ENCODE peak calls at places on chromosomes 16 and 17, in eight cellular contexts. X is upper lobe of right lung; I is right lobe of liver; E is cardiac muscle cell; Y is A549; R is AG04450; H is CD4-positive, alpha-beta T cell; C is fibroblast of mammary gland. D is an unnamed sample.

GRCh38 chr16:17469011-17469741 is 1.6 kb downstream of the XYLT1 start:
- DNase-seq in X (no peak), I (no peak), E (no peak), Y (no peak), R (peak), H (no peak), C (peak), D (peak)

GRCh38 chr17:28174352-28175046 is 132.0 kb downstream of the NLK start:
- DNase-seq in X (no peak), I (no peak), E (peak), Y (no peak), R (no peak), H (no peak), C (no peak), D (no peak)

GRCh38 chr16:67388591-67388990 is 4.7 kb downstream of the TPPP3 start:
- DNase-seq in X (peak), I (no peak), E (no peak), Y (no peak), R (no peak), H (no peak), C (no peak), D (no peak)

GRCh38 chr17:59890720-59891119 is 2.0 kb downstream of the TUBD1 start:
- DNase-seq in X (no peak), I (no peak), E (no peak), Y (peak), R (no peak), H (no peak), C (peak), D (no peak)

GRCh38 chr16:67111951-67112444 is 2.3 kb downstream of the PHAF1 start:
- DNase-seq in X (no peak), I (no peak), E (no peak), Y (no peak), R (no peak), H (no peak), C (no peak), D (no peak)

GRCh38 chr17:27299384-27300049 is 5.6 kb downstream of the WSB1 start:
- DNase-seq in X (no peak), I (no peak), E (no peak), Y (no peak), R (no peak), H (no peak), C (no peak), D (no peak)

GRCh38 chr17:19239544-19239943 is 2.4 kb downstream of the EPN2 start:
- DNase-seq in X (peak), I (no peak), E (no peak), Y (no peak), R (no peak), H (no peak), C (no peak), D (no peak)

GRCh38 chr16:28596840-28597691 is at the start of gene SULT1A2:
- DNase-seq in X (peak), I (peak), E (peak), Y (no peak), R (no peak), H (no peak), C (no peak), D (no peak)

GRCh38 chr17:55384833-55385232 is 36.8 kb downstream of the MMD start:
- DNase-seq in X (no peak), I (no peak), E (no peak), Y (no peak), R (no peak), H (no peak), C (no peak), D (no peak)

GRCh38 chr16:84150926-84151325 is 5.8 kb downstream of the DNAAF1 start:
- DNase-seq in X (peak), I (no peak), E (no peak), Y (no peak), R (no peak), H (no peak), C (no peak), D (no peak)

GRCh38 chr17:14143678-14144077 is 74.4 kb downstream of the COX10 start:
- DNase-seq in X (no peak), I (no peak), E (peak), Y (no peak), R (no peak), H (no peak), C (peak), D (no peak)

GRCh38 chr16:89700649-89701424 is 668 bp downstream of the SPATA2L start:
- DNase-seq in X (peak), I (peak), E (peak), Y (peak), R (no peak), H (peak), C (no peak), D (no peak)

GRCh38 chr17:69511244-69511643 is 96.7 kb downstream of the MAP2K6 start:
- DNase-seq in X (no peak), I (no peak), E (no peak), Y (no peak), R (no peak), H (no peak), C (no peak), D (no peak)

GRCh38 chr17:7354262-7354781 is 634 bp upstream of the TMEM95 start:
- DNase-seq in X (no peak), I (no peak), E (peak), Y (peak), R (no peak), H (no peak), C (peak), D (no peak)

GRCh38 chr17:63601439-63602371 is 1.0 kb downstream of the TACO1 start:
- DNase-seq in X (no peak), I (peak), E (peak), Y (peak), R (no peak), H (no peak), C (peak), D (no peak)

GRCh38 chr16:29809850-29810698 is 1.9 kb upstream of the PRRT2 start:
- DNase-seq in X (peak), I (peak), E (no peak), Y (no peak), R (no peak), H (peak), C (peak), D (no peak)

GRCh38 chr17:56876766-56877179 is 37.1 kb downstream of the TRIM25 start:
- DNase-seq in X (no peak), I (no peak), E (no peak), Y (peak), R (no peak), H (no peak), C (no peak), D (no peak)

GRCh38 chr17:45312477-45313418 is 4.1 kb downstream of the MAP3K14 start:
- DNase-seq in X (no peak), I (no peak), E (no peak), Y (no peak), R (no peak), H (no peak), C (no peak), D (no peak)

GRCh38 chr16:23318639-23319038 is 16.5 kb downstream of the SCNN1B start:
- DNase-seq in X (peak), I (no peak), E (no peak), Y (no peak), R (no peak), H (no peak), C (no peak), D (no peak)

GRCh38 chr17:77728022-77728671 is 230.4 kb upstream of the TNRC6C start:
- DNase-seq in X (no peak), I (no peak), E (no peak), Y (peak), R (no peak), H (no peak), C (peak), D (peak)

GRCh38 chr16:70257391-70257790 is 5.7 kb upstream of the EXOSC6 start:
- DNase-seq in X (no peak), I (no peak), E (no peak), Y (no peak), R (no peak), H (no peak), C (no peak), D (no peak)

GRCh38 chr16:22419908-22420307 is 45.5 kb upstream of the CDR2 start:
- DNase-seq in X (no peak), I (no peak), E (no peak), Y (no peak), R (no peak), H (no peak), C (no peak), D (no peak)

GRCh38 chr16:23124315-23124714 is 24.9 kb downstream of the USP31 start:
- DNase-seq in X (no peak), I (no peak), E (no peak), Y (peak), R (no peak), H (no peak), C (peak), D (no peak)

GRCh38 chr17:57682667-57683066 is 62.4 kb downstream of the CCDC182 start:
- DNase-seq in X (no peak), I (no peak), E (no peak), Y (no peak), R (no peak), H (no peak), C (no peak), D (no peak)

GRCh38 chr17:63140255-63140654 is 174.2 kb downstream of the TANC2 start:
- DNase-seq in X (no peak), I (no peak), E (no peak), Y (no peak), R (no peak), H (no peak), C (peak), D (no peak)

GRCh38 chr17:34156741-34157589 is 98.1 kb upstream of the CCL2 start:
- DNase-seq in X (peak), I (no peak), E (peak), Y (no peak), R (no peak), H (no peak), C (no peak), D (no peak)

GRCh38 chr17:64974750-64975317 is 55.6 kb upstream of the LRRC37A3 start:
- DNase-seq in X (no peak), I (no peak), E (no peak), Y (no peak), R (no peak), H (no peak), C (no peak), D (no peak)

GRCh38 chr17:3740611-3741073 is 16.9 kb downstream of the HASPIN start:
- DNase-seq in X (no peak), I (no peak), E (no peak), Y (no peak), R (no peak), H (no peak), C (no peak), D (no peak)

GRCh38 chr16:49484454-49484853 is 110.8 kb downstream of the C16orf78 start:
- DNase-seq in X (peak), I (peak), E (peak), Y (no peak), R (no peak), H (no peak), C (peak), D (no peak)

GRCh38 chr17:17206149-17206912 is at the start of gene PLD6:
- DNase-seq in X (peak), I (peak), E (no peak), Y (peak), R (no peak), H (peak), C (peak), D (peak)

GRCh38 chr17:76952402-76952801 is 84.2 kb downstream of the MGAT5B start:
- DNase-seq in X (no peak), I (no peak), E (no peak), Y (no peak), R (no peak), H (no peak), C (no peak), D (no peak)

DNA sequence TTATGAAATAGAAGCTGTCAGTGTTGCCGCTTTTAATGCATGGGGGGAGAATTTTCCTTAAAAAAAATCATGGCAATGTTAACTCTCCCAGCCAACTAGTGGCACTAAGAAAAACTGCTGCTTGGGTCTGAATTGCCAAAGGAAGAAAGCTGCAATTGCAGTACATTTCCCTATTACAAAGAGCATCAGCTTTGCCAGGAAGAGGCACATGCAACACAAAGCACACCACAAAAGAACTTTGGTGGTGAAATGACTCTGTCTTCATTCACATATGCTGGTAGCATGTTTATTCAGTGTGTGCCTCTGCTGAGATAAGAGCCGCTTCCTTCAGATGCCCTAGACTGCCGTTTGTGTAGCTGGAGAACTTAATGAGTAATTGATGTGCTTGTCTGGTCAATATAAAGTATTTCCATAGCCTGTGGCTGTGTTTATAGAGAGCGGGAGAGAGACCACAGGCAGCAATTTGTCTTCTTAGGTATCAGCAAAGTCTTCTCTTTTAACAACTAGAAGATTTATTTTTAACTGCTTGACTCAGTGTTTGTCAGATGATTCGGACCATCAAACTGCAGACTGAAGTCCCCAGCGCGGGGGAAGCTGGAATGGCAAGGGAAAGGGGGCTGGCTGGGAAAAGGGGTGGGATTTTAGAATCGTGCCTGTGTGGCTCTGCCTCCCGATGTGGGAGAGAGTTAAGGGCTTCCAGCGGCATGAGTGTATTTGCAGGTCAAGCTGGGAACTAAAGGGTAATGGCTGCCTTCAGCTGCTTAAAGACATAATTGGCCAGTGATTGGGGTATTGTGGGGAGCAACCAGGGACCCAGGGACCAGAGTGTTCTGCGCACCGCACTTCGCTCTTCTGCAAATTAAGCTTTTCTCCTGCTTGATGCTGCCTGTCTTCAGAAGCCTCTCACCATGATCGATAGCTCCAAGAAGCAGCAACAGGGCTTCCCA is 115.2 kb downstream of the MRTFB start:
- DNase-seq in X (no peak), I (no peak), E (peak), Y (peak), R (peak), H (no peak), C (peak), D (peak)
- TF ChIP-seq CTCF in X (peak), I (peak), E (peak), Y (peak), R (peak), H (peak), C (peak), D (peak)

GRCh38 chr16:79274197-79274596 is 326.3 kb downstream of the MAF start:
- DNase-seq in X (no peak), I (no peak), E (no peak), Y (no peak), R (no peak), H (no peak), C (no peak), D (no peak)

GRCh38 chr16:79271583-79271982 is 329.0 kb downstream of the MAF start:
- DNase-seq in X (no peak), I (no peak), E (no peak), Y (no peak), R (no peak), H (no peak), C (no peak), D (no peak)

GRCh38 chr16:79269211-79269863 is 331.2 kb downstream of the MAF start:
- DNase-seq in X (no peak), I (no peak), E (no peak), Y (no peak), R (no peak), H (no peak), C (no peak), D (no peak)

GRCh38 chr16:79270011-79270410 is 330.5 kb downstream of the MAF start:
- DNase-seq in X (no peak), I (no peak), E (no peak), Y (no peak), R (no peak), H (no peak), C (no peak), D (no peak)

DNA sequence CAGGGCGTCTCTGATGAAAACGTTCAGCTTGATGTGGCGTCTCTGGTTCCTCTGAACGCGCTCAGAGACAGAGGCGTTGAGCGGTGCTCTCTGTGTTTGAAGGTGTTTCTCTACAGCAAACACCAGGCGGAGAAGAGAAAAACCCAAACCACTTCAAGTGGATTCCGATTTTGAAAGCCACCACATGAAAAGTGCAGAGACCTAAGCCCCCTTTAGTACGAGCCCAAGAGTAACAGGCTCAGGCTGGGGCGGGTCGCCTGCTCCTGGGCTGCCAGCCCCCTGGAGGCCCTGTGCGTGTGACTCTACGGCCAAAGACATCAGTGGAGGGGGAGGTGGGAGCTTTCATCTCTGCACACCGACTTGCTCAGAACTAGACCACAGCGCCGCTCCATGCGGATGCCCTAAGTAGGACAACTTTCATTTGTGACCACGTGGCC is 328.4 kb downstream of the MAF start:
- DNase-seq in X (no peak), I (no peak), E (no peak), Y (no peak), R (no peak), H (peak), C (no peak), D (no peak)
- TF ChIP-seq CTCF in X (no peak), I (no peak), E (no peak), Y (no peak), R (no peak), H (peak), C (no peak), D (no peak)

DNA sequence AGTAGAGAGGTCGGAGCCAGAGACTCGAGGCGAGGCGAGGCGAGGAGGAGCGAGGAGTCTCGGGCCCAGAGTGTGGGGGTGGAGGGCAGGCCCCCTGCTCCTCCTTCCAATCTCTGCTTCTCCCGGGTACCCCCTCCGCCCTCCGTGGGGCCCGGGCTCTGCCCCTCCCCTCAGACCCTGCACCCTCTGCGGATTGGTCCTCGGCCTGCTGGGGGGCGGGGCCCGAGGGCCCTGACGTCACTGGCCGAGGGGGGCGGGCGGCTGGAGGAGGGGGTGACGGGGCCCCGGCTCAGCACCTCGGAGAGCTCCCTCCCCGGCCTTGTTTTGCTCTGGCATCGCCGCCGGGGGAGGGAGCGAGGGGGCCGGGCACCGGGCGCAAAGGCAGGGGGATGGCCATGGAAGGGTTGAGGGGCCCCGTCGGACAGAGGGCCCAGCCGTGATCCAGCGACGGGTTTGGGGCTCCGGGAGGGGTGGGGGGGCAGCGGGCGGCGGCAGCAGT is at the start of gene RUNDC3A:
- DNase-seq in X (peak), I (peak), E (peak), Y (peak), R (no peak), H (peak), C (peak), D (peak)
- TF ChIP-seq CTCF in X (no peak), I (no peak), E (no peak), Y (no peak), R (no peak), H (no peak), C (no peak), D (no peak)

GRCh38 chr16:82368041-82368440 is 198.0 kb upstream of the MPHOSPH6 start:
- DNase-seq in X (no peak), I (peak), E (peak), Y (peak), R (no peak), H (no peak), C (peak), D (no peak)
- TF ChIP-seq CTCF in X (peak), I (peak), E (peak), Y (no peak), R (peak), H (no peak), C (no peak), D (peak)

DNA sequence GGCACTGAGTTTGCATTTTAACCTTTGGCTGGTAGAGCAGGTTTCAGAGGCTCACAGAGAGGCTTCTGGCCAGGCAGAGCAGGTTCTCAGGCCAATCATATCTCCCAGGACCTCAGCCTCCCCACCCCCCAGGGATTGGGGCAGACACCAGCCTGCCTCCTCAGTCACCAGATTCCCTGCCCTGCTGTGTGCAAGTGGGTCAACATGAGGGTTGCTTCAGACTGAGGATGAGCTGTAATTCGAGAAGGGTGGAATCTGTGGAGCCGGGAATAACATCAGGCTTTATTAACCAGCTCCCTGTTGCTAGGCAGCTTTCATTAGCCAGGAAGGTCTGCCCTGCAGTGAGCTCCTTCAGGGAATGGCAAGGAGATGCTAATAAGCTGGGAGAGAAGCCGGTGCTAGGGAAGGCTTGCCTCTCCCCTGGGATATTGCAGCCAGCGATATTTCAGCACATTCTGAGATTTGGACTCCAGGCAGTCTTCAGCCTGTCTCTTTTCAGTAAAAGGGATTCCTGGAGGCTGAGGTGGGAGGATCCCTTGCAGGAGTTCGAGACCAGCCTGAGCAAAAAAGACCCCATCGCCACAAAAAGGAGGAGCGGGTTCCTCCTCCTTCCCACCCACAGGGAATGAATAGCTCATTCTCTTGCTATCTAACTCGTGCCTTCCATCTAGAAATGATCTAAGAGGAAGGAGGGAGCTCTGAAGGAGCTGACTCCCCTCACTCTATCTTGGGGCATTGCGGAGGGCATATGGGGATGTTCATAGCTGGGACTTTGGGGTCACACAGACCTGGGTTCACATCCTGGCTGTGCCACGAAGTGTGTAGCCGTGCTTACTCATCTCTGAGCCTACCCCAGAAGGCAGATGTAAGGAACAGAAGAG is 10.7 kb downstream of the SGSM2 start:
- DNase-seq in X (peak), I (peak), E (peak), Y (peak), R (peak), H (no peak), C (peak), D (peak)
- TF ChIP-seq CTCF in X (no peak), I (no peak), E (no peak), Y (no peak), R (no peak), H (no peak), C (no peak), D (no peak)

GRCh38 chr16:85289760-85290625 is 177.7 kb upstream of the CIBAR2 start:
- DNase-seq in X (no peak), I (no peak), E (no peak), Y (no peak), R (no peak), H (no peak), C (no peak), D (no peak)
- TF ChIP-seq CTCF in X (no peak), I (no peak), E (no peak), Y (no peak), R (no peak), H (no peak), C (no peak), D (no peak)

DNA sequence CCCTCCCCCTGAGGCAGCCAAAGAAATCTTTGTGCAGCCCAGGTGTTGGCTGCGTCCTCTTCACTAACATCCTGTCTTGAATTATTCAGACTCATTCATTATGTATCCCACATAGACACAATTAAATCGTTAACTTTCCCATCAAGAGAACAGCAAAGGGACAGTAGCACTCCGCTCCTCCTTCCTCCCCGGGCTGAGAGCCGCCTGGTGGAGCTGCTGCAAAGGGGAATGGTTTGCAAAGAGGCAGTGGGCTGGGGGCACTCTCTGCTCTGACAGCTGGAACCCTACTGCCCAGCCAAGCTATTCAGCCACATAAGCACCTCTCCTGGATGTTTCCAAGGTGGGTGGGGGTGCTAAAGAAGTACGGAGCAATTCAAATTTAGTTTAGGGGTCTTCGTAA is 289.9 kb upstream of the SOX9 start:
- DNase-seq in X (no peak), I (no peak), E (peak), Y (no peak), R (no peak), H (no peak), C (no peak), D (no peak)
- TF ChIP-seq CTCF in X (no peak), I (no peak), E (no peak), Y (no peak), R (no peak), H (no peak), C (no peak), D (no peak)